ENCODE peak calls at places on chromosomes 16 and 17, in six cellular contexts. Q is HFF-Myc, Z is Panc1, T is kidney epithelial cell, O is left ventricle myocardium inferior, F is lung. G is an unnamed sample.

GRCh38 chr17:42675984-42676423 is 790 bp downstream of the PLEKHH3 start:
- DNase-seq in Q (no peak), Z (no peak), T (no peak), O (peak), F (no peak), G (no peak)

GRCh38 chr17:80456465-80457235 is 19.8 kb downstream of the NPTX1 start:
- DNase-seq in Q (no peak), Z (no peak), T (no peak), O (peak), F (no peak), G (no peak)

GRCh38 chr16:65414284-65414984 is 292.6 kb upstream of the CDH11 start:
- DNase-seq in Q (peak), Z (no peak), T (peak), O (no peak), F (no peak), G (peak)

GRCh38 chr17:72136692-72137550 is 16.1 kb downstream of the SOX9 start:
- DNase-seq in Q (no peak), Z (no peak), T (no peak), O (no peak), F (no peak), G (peak)

GRCh38 chr16:17972460-17972943 is 364.0 kb downstream of the NPIPA8 start:
- DNase-seq in Q (no peak), Z (no peak), T (no peak), O (no peak), F (no peak), G (no peak)

GRCh38 chr17:47742319-47743181 is 9.5 kb downstream of the TBX21 start:
- DNase-seq in Q (no peak), Z (no peak), T (no peak), O (no peak), F (peak), G (no peak)

GRCh38 chr16:74623846-74624245 is 16.9 kb upstream of the GLG1 start:
- DNase-seq in Q (no peak), Z (no peak), T (no peak), O (no peak), F (no peak), G (no peak)

GRCh38 chr17:46818929-46819859 is 702 bp upstream of the WNT3 start:
- DNase-seq in Q (no peak), Z (no peak), T (no peak), O (no peak), F (no peak), G (no peak)

GRCh38 chr17:72166040-72166439 is 45.2 kb downstream of the SOX9 start:
- DNase-seq in Q (no peak), Z (no peak), T (no peak), O (no peak), F (no peak), G (no peak)

GRCh38 chr17:1402268-1402598 is 2.2 kb upstream of the YWHAE start:
- DNase-seq in Q (no peak), Z (no peak), T (no peak), O (no peak), F (no peak), G (no peak)

GRCh38 chr17:71118039-71118438 is 948.7 kb downstream of the KCNJ2 start:
- DNase-seq in Q (no peak), Z (no peak), T (peak), O (no peak), F (no peak), G (no peak)

GRCh38 chr16:1981972-1982574 is 804 bp upstream of the NOXO1 start:
- DNase-seq in Q (no peak), Z (no peak), T (no peak), O (no peak), F (no peak), G (no peak)

GRCh38 chr16:6946802-6947201 is 385.8 kb upstream of the RBFOX1 start:
- DNase-seq in Q (no peak), Z (no peak), T (no peak), O (no peak), F (no peak), G (no peak)

GRCh38 chr16:85055503-85056210 is 28.1 kb downstream of the KIAA0513 start:
- DNase-seq in Q (no peak), Z (no peak), T (no peak), O (no peak), F (peak), G (no peak)

GRCh38 chr17:66689192-66689591 is 145.7 kb upstream of the CACNG5 start:
- DNase-seq in Q (no peak), Z (no peak), T (no peak), O (no peak), F (no peak), G (no peak)

GRCh38 chr17:66687570-66688284 is 147.2 kb upstream of the CACNG5 start:
- DNase-seq in Q (no peak), Z (no peak), T (no peak), O (no peak), F (no peak), G (no peak)

GRCh38 chr17:66690166-66690565 is 144.8 kb upstream of the CACNG5 start:
- DNase-seq in Q (no peak), Z (no peak), T (no peak), O (no peak), F (no peak), G (no peak)

GRCh38 chr17:66695098-66695497 is 139.8 kb upstream of the CACNG5 start:
- DNase-seq in Q (no peak), Z (no peak), T (no peak), O (no peak), F (no peak), G (no peak)

GRCh38 chr17:66691644-66692500 is 143.0 kb upstream of the CACNG5 start:
- DNase-seq in Q (no peak), Z (peak), T (no peak), O (no peak), F (no peak), G (no peak)
- H3K4me3 ChIP-seq in Q (no peak), Z (peak), T (no peak), O (no peak), F (no peak), G (no peak)

DNA sequence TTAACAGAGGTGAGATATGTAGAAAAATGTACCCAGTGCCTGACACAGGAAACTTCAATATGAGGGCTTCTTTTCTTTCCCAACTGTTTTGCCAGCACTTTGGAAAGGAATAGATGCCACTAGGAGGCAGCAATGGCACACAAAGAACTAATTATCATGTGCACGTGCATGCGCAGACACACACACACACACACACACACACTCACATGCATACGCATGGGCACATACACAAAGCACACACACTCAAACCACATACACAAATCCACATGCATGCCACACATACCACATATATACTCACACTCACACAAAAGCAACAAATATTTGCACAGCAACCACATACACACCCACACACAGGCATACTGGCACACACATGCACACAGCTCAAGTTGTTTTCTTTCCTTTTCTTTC is 8.8 kb upstream of the CEP112 start:
- DNase-seq in Q (peak), Z (peak), T (peak), O (no peak), F (peak), G (peak)
- TF ChIP-seq CTCF in Q (peak), Z (peak), T (peak), O (peak), F (peak), G (peak)

DNA sequence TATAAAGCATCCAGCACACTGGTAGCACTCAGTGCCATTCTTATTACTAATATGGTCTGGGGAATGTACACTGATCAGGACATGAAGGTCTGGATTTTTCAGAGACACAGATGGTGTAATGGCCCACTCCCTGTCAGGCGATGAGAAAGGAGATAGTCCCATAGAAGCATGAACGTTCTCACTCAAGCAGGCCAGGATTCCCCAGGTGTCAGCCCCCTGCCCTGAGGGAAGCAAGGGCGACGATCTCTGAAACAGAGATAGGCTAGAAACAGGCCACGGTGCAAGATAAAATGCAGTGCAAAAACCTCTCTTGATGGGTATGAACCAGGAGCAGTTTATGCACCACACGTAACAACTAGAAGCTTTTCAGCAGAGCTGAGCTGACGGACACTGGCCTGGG is 10.6 kb downstream of the PRPSAP1 start:
- DNase-seq in Q (no peak), Z (no peak), T (no peak), O (no peak), F (no peak), G (no peak)
- H3K4me3 ChIP-seq in Q (no peak), Z (no peak), T (no peak), O (no peak), F (no peak), G (no peak)

GRCh38 chr17:16328997-16329396 is 24.3 kb downstream of the CENPV start:
- DNase-seq in Q (no peak), Z (no peak), T (no peak), O (no peak), F (no peak), G (no peak)
- TF ChIP-seq CTCF in Q (no peak), Z (no peak), T (peak), O (no peak), F (no peak), G (peak)

GRCh38 chr16:52729731-52730130 is 182.8 kb upstream of the TOX3 start:
- DNase-seq in Q (no peak), Z (no peak), T (no peak), O (no peak), F (no peak), G (no peak)

GRCh38 chr16:52727878-52728277 is 180.9 kb upstream of the TOX3 start:
- DNase-seq in Q (no peak), Z (no peak), T (no peak), O (no peak), F (no peak), G (no peak)

GRCh38 chr16:52721331-52721730 is 174.4 kb upstream of the TOX3 start:
- DNase-seq in Q (no peak), Z (no peak), T (no peak), O (no peak), F (no peak), G (no peak)

GRCh38 chr16:52725461-52725860 is 178.5 kb upstream of the TOX3 start:
- DNase-seq in Q (no peak), Z (no peak), T (no peak), O (no peak), F (no peak), G (no peak)

GRCh38 chr16:52725043-52725442 is 178.1 kb upstream of the TOX3 start:
- DNase-seq in Q (no peak), Z (no peak), T (no peak), O (no peak), F (no peak), G (no peak)
- H3K4me3 ChIP-seq in Q (no peak), Z (no peak), T (no peak), O (no peak), F (no peak), G (no peak)

GRCh38 chr17:34998205-34998604 is 17.9 kb downstream of the LIG3 start:
- DNase-seq in Q (no peak), Z (no peak), T (no peak), O (peak), F (peak), G (no peak)
- TF ChIP-seq CTCF in Q (peak), Z (peak), T (peak), O (peak), F (peak), G (peak)

GRCh38 chr16:53504161-53504663 is 1.2 kb upstream of the AKTIP start:
- DNase-seq in Q (no peak), Z (no peak), T (no peak), O (peak), F (peak), G (no peak)

GRCh38 chr16:53502331-53503269 is at the start of gene AKTIP:
- DNase-seq in Q (no peak), Z (no peak), T (no peak), O (peak), F (peak), G (no peak)

GRCh38 chr16:53498984-53499383 is 4.0 kb downstream of the AKTIP start:
- DNase-seq in Q (no peak), Z (no peak), T (no peak), O (no peak), F (no peak), G (no peak)

GRCh38 chr16:53503270-53503911 is 382 bp upstream of the AKTIP start:
- DNase-seq in Q (peak), Z (peak), T (peak), O (peak), F (peak), G (peak)

DNA sequence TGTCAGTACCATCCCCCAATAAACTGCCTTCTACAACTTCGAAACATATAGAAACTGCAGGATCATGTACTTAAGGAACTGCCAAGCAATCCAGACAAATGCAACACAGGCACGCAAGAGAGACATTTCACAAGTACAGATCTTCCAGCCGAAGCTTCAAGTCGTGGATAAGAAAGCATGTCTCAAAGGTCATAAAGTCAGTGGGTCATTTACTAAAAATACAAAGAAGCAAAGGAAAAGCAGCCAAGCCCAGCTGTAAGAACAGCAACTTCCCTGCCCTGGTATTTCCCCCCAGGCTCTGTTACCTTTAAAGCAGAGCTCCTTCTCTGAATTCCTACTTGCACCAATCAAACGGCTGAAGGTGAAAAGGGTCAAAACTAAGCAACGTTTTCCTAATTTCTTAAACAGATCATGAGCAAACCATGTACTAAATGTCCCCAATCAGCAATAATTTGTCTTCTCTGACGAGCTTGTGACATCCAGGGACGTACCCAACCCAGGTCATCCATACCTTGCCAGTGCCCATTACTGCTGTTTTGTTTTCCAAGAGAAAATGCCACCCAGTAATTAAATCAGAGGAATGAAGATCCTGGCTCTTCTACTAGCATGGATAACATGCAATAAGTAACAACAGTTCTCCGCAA is 1.7 kb downstream of the AKTIP start:
- DNase-seq in Q (no peak), Z (no peak), T (no peak), O (no peak), F (peak), G (no peak)
- H3K4me3 ChIP-seq in Q (no peak), Z (peak), T (no peak), O (peak), F (no peak), G (peak)

GRCh38 chr17:30414486-30414885 is 35.8 kb downstream of the CPD start:
- DNase-seq in Q (no peak), Z (no peak), T (no peak), O (no peak), F (no peak), G (no peak)

GRCh38 chr17:30415491-30415890 is 36.8 kb downstream of the CPD start:
- DNase-seq in Q (no peak), Z (no peak), T (no peak), O (no peak), F (no peak), G (no peak)

DNA sequence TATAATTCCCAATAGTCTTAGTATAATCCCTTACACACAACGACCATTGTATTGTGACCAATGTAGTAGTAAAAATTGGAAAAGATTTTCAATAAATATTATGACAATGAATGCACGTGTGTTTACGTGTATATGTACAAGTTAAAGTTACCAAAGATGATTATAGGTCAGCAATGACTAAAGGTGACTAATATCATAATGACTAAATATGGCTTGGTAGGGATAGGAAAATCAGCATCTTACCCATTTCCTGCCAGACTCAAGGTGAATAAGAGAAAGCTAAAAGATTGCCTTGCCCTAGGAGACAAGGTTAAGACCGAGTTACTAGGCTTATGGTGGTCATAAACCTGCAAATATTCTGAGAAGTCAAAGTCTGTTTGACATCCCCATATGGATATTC is 34.4 kb downstream of the CPD start:
- DNase-seq in Q (no peak), Z (no peak), T (no peak), O (no peak), F (no peak), G (no peak)
- TF ChIP-seq CTCF in Q (no peak), Z (no peak), T (no peak), O (no peak), F (no peak), G (no peak)

GRCh38 chr17:40487371-40488020 is 13.9 kb downstream of the TNS4 start:
- DNase-seq in Q (no peak), Z (no peak), T (no peak), O (no peak), F (no peak), G (no peak)
- H3K4me3 ChIP-seq in Q (no peak), Z (no peak), T (no peak), O (no peak), F (no peak), G (no peak)

G was measured in epithelial cell of proximal tubule.